ENCODE peak calls at places on chromosomes 5 and 9, in six cellular contexts. V, P, D, E, Y and B are unnamed samples.

GRCh38 chr5:169413416-169413815 is 112.5 kb upstream of the SLIT3 start:
- DNase-seq in V (no peak), P (no peak), D (peak), E (no peak), Y (no peak), B (no peak)

GRCh38 chr9:131713016-131713415 is 26.9 kb downstream of the RAPGEF1 start:
- DNase-seq in V (no peak), P (no peak), D (no peak), E (no peak), Y (no peak), B (no peak)

GRCh38 chr9:7982907-7983306 is 183.3 kb upstream of the DMAC1 start:
- DNase-seq in V (peak), P (no peak), D (no peak), E (no peak), Y (no peak), B (no peak)

GRCh38 chr9:97555164-97555563 is 53.7 kb downstream of the TMOD1 start:
- DNase-seq in V (no peak), P (peak), D (no peak), E (no peak), Y (peak), B (no peak)

GRCh38 chr5:33043598-33043997 is 332.5 kb downstream of the NPR3 start:
- DNase-seq in V (no peak), P (no peak), D (no peak), E (no peak), Y (no peak), B (no peak)

GRCh38 chr5:113262674-113263073 is 172.1 kb downstream of the TSSK1B start:
- DNase-seq in V (no peak), P (no peak), D (no peak), E (no peak), Y (no peak), B (no peak)

GRCh38 chr5:53730938-53731337 is 170.5 kb downstream of the NDUFS4 start:
- DNase-seq in V (no peak), P (no peak), D (no peak), E (no peak), Y (no peak), B (no peak)

GRCh38 chr9:38453835-38454234 is 29.6 kb upstream of the IGFBPL1 start:
- DNase-seq in V (no peak), P (no peak), D (no peak), E (no peak), Y (no peak), B (no peak)

GRCh38 chr9:119689879-119690278 is 320.6 kb upstream of the BRINP1 start:
- DNase-seq in V (no peak), P (no peak), D (peak), E (no peak), Y (no peak), B (no peak)

GRCh38 chr5:39175273-39175955 is 43.9 kb downstream of the FYB1 start:
- DNase-seq in V (no peak), P (no peak), D (no peak), E (no peak), Y (no peak), B (no peak)

GRCh38 chr5:16935271-16936149 is 578 bp downstream of the MYO10 start:
- DNase-seq in V (peak), P (peak), D (peak), E (no peak), Y (peak), B (peak)

GRCh38 chr9:93252781-93253530 is 69.0 kb downstream of the WNK2 start:
- DNase-seq in V (no peak), P (no peak), D (no peak), E (no peak), Y (peak), B (no peak)

GRCh38 chr5:167730121-167730520 is 561.3 kb upstream of the WWC1 start:
- DNase-seq in V (no peak), P (no peak), D (peak), E (peak), Y (no peak), B (peak)

GRCh38 chr5:34459908-34460307 is 196.2 kb upstream of the RAI14 start:
- DNase-seq in V (no peak), P (no peak), D (no peak), E (no peak), Y (no peak), B (no peak)

GRCh38 chr5:130111723-130112122 is 207.5 kb downstream of the CHSY3 start:
- DNase-seq in V (no peak), P (no peak), D (no peak), E (no peak), Y (no peak), B (no peak)

GRCh38 chr9:36833954-36834353 is 200.1 kb downstream of the PAX5 start:
- DNase-seq in V (no peak), P (no peak), D (no peak), E (no peak), Y (no peak), B (no peak)

GRCh38 chr9:36781532-36781931 is 208.8 kb downstream of the MELK start:
- DNase-seq in V (no peak), P (no peak), D (no peak), E (no peak), Y (no peak), B (peak)

GRCh38 chr5:109989994-109990722 is 300.4 kb downstream of the MAN2A1 start:
- DNase-seq in V (no peak), P (no peak), D (no peak), E (no peak), Y (no peak), B (no peak)

GRCh38 chr9:105295986-105296385 is 51.5 kb downstream of the SLC44A1 start:
- DNase-seq in V (no peak), P (no peak), D (peak), E (no peak), Y (no peak), B (no peak)

GRCh38 chr5:135705230-135705631 is 126.4 kb upstream of the CXCL14 start:
- DNase-seq in V (no peak), P (no peak), D (peak), E (peak), Y (no peak), B (peak)

GRCh38 chr5:76022611-76023010 is 60.6 kb upstream of the SV2C start:
- DNase-seq in V (no peak), P (no peak), D (no peak), E (no peak), Y (no peak), B (no peak)

GRCh38 chr9:92138157-92138959 is 23.1 kb upstream of the SPTLC1 start:
- DNase-seq in V (peak), P (peak), D (peak), E (no peak), Y (peak), B (peak)

GRCh38 chr5:90968319-90968718 is 409.7 kb downstream of the ADGRV1 start:
- DNase-seq in V (no peak), P (no peak), D (peak), E (no peak), Y (no peak), B (no peak)

GRCh38 chr9:68500457-68501158 is 40.1 kb downstream of the TMEM252 start:
- DNase-seq in V (no peak), P (peak), D (peak), E (no peak), Y (no peak), B (peak)

GRCh38 chr5:74357827-74358226 is 282.7 kb downstream of the ENC1 start:
- DNase-seq in V (no peak), P (no peak), D (no peak), E (no peak), Y (no peak), B (no peak)

GRCh38 chr9:113461285-113461684 is 2.2 kb upstream of the RGS3 start:
- DNase-seq in V (no peak), P (no peak), D (no peak), E (no peak), Y (no peak), B (no peak)

GRCh38 chr9:113463418-113464285 is at the start of gene RGS3:
- DNase-seq in V (no peak), P (peak), D (no peak), E (no peak), Y (peak), B (peak)

GRCh38 chr9:113461943-113462342 is 1.6 kb upstream of the RGS3 start:
- DNase-seq in V (no peak), P (no peak), D (no peak), E (no peak), Y (no peak), B (no peak)

GRCh38 chr9:113464286-113464660 is 746 bp downstream of the RGS3 start:
- DNase-seq in V (no peak), P (no peak), D (no peak), E (no peak), Y (no peak), B (no peak)

GRCh38 chr9:113462781-113463286 is 693 bp upstream of the RGS3 start:
- DNase-seq in V (no peak), P (no peak), D (no peak), E (no peak), Y (no peak), B (no peak)
- H3K27ac ChIP-seq in V (no peak), P (no peak), D (no peak), E (no peak), Y (no peak), B (no peak)

GRCh38 chr9:121476156-121476555 is 23.5 kb downstream of the GGTA1 start:
- DNase-seq in V (no peak), P (no peak), D (no peak), E (no peak), Y (no peak), B (no peak)

GRCh38 chr9:121483473-121484031 is 16.1 kb downstream of the GGTA1 start:
- DNase-seq in V (no peak), P (no peak), D (no peak), E (no peak), Y (no peak), B (no peak)

GRCh38 chr9:121474225-121474947 is 25.3 kb downstream of the GGTA1 start:
- DNase-seq in V (no peak), P (no peak), D (no peak), E (no peak), Y (no peak), B (no peak)

GRCh38 chr9:121483049-121483448 is 16.6 kb downstream of the GGTA1 start:
- DNase-seq in V (no peak), P (no peak), D (no peak), E (no peak), Y (no peak), B (no peak)

GRCh38 chr9:121478816-121479676 is 20.6 kb downstream of the GGTA1 start:
- DNase-seq in V (no peak), P (no peak), D (no peak), E (no peak), Y (peak), B (no peak)
- H3K27ac ChIP-seq in V (no peak), P (peak), D (no peak), E (no peak), Y (peak), B (no peak)

DNA sequence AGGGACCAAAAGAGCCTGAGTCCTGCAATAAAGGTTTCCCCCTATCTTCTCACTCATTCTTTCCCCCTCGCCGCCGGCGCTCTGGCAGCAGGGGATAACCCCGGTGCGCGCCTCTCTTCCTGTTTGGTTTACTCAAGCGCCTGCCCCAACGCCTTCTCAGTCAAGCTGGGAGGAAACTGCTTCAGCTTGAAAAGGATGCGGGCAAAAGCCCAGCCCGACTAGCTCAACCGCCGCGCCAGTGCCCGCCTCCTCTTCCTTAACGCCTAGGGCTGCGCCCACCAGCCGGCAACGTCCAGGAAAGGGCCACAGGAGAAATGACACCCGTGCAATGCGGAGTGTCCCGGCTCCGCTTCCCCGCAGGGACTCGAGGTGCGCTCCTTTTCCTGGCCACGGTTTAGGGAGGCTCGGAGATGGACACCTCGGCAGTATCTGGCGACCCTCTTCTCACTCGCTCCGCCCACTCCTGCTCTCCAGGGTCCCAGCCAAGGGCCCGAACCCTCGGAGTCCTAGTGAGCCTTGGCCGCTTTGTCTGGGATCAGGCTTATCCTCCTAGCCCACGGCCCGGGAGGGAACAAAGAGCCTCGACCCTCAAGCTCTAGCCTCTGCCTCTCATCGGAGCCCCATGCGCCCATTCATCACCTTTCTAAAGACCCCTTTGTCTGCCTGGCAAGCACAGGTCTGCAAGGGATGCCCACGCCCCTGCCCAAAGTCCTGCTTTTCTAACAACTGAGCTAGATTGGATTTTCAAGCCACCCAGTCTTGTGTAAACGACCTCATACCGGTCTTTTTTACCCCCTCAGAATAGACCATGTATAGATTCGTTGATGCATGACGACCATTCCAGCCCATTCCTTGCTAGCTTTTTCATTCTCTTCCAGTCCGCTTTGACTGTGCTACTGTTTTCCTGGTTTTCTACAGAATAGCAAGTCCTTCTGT is 2.0 kb downstream of the ST8SIA4 start:
- DNase-seq in V (peak), P (peak), D (peak), E (no peak), Y (peak), B (peak)
- H3K27ac ChIP-seq in V (peak), P (peak), D (no peak), E (no peak), Y (no peak), B (no peak)

GRCh38 chr5:62374090-62374489 is 29.6 kb downstream of the DIMT1 start:
- DNase-seq in V (no peak), P (no peak), D (no peak), E (no peak), Y (no peak), B (no peak)
- H3K27ac ChIP-seq in V (no peak), P (no peak), D (no peak), E (no peak), Y (no peak), B (no peak)

GRCh38 chr9:95044731-95045508 is 272.6 kb downstream of the FANCC start:
- DNase-seq in V (no peak), P (no peak), D (no peak), E (no peak), Y (peak), B (peak)
- H3K27ac ChIP-seq in V (no peak), P (peak), D (no peak), E (peak), Y (peak), B (peak)

DNA sequence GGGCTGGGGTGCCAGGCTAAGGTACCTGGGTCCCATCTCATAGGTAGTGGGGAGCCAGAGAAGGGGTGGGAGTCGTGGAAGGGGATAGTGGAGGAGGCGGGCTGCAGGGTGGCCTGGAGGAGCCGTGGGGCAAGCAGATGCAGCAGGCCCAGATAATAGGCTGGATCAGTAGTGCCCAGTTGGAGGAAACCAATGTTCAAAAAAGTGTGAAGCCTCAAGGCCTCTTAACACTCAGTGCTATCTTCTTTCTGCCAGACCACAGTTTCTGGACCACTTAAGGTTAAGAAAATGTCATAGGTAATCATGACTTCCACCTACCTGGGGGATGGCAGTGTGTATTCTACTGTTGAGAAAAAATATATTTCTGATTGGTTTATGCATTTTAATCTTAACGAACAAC is 63.3 kb upstream of the TGFBR1 start:
- DNase-seq in V (no peak), P (no peak), D (no peak), E (no peak), Y (no peak), B (no peak)
- H3K27ac ChIP-seq in V (no peak), P (no peak), D (no peak), E (no peak), Y (no peak), B (no peak)

GRCh38 chr9:34611251-34611810 is 566 bp downstream of the RPP25L start:
- DNase-seq in V (no peak), P (peak), D (peak), E (no peak), Y (no peak), B (no peak)
- H3K27ac ChIP-seq in V (peak), P (peak), D (peak), E (peak), Y (no peak), B (peak)

DNA sequence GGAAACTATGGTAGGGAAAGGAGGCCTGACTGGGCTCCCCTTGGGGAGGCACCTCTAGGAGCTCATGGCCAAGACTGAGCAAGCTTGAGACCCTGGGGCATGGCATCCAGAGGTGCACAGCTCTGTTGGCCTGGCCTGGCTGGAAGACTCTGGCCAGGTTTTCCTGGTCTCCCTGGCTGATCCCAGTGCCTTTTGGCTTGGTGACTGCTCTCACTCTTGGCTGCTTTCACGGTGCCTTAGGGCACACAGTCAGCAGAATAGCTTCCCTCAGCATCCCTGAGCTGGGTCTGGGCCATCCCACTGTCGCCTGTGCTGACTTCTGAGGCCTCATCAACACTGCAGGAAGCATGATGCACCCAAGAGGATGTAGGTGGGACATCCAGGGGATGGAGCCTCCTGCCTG is 13.4 kb upstream of the DELE1 start:
- DNase-seq in V (no peak), P (no peak), D (peak), E (no peak), Y (no peak), B (no peak)
- H3K27ac ChIP-seq in V (no peak), P (no peak), D (peak), E (no peak), Y (no peak), B (no peak)

GRCh38 chr5:95900383-95900958 is 61.2 kb downstream of the ELL2 start:
- DNase-seq in V (no peak), P (peak), D (peak), E (no peak), Y (no peak), B (no peak)
- H3K27ac ChIP-seq in V (no peak), P (no peak), D (peak), E (peak), Y (no peak), B (no peak)

GRCh38 chr5:175494271-175495183 is 16.2 kb downstream of the SFXN1 start:
- DNase-seq in V (no peak), P (no peak), D (no peak), E (peak), Y (no peak), B (no peak)
- H3K27ac ChIP-seq in V (no peak), P (no peak), D (no peak), E (peak), Y (no peak), B (peak)